ENCODE peak calls at places on chromosomes 1 and 21, in five cellular contexts. E, U, C, J and H are unnamed samples.
A peak's percentile ranks its signal among the peaks of the same experiment; 100 is the strongest.

GRCh38 chr21:31425158-31425557 is 81.1 kb upstream of the TIAM1 start:
- DNase-seq in E (no peak), U (no peak), J (no peak), C (peak; percentile 63), H (no peak)

GRCh38 chr1:47302472-47302871 is 11.5 kb downstream of the STIL start:
- DNase-seq in C (no peak), J (no peak), E (no peak), U (no peak), H (no peak)

GRCh38 chr1:7572654-7573152 is 198.4 kb upstream of the VAMP3 start:
- DNase-seq in E (no peak), U (no peak), J (no peak), C (no peak), H (no peak)

GRCh38 chr1:6519935-6520621 is 28.6 kb upstream of the PLEKHG5 start:
- DNase-seq in C (peak; percentile 91), E (no peak), U (peak; percentile 75), J (no peak), H (peak; percentile 91)

GRCh38 chr1:40919475-40920011 is 57.4 kb upstream of the CITED4 start:
- DNase-seq in E (no peak), J (no peak), C (no peak), U (no peak), H (no peak)

GRCh38 chr1:197140123-197140522 is 6.3 kb downstream of the ASPM start:
- DNase-seq in U (peak; percentile 65), E (no peak), C (no peak), J (peak; percentile 35), H (peak; percentile 10)

GRCh38 chr21:27423073-27423472 is 456.2 kb upstream of the ADAMTS5 start:
- DNase-seq in C (no peak), U (peak; percentile 98), J (no peak), E (no peak), H (peak; percentile 97)

GRCh38 chr1:82388679-82389078 is 587.9 kb downstream of the ADGRL2 start:
- DNase-seq in E (no peak), J (peak; percentile 10), C (no peak), U (peak; percentile 38), H (peak; percentile 15)

GRCh38 chr1:243402868-243403267 is 147.0 kb downstream of the SDCCAG8 start:
- DNase-seq in C (no peak), U (no peak), E (no peak), J (no peak), H (no peak)

GRCh38 chr1:193219391-193219790 is 33.0 kb upstream of the B3GALT2 start:
- DNase-seq in J (no peak), U (no peak), E (no peak), C (no peak), H (no peak)

GRCh38 chr1:23459338-23459757 is 24.6 kb downstream of the ASAP3 start:
- DNase-seq in J (no peak), U (no peak), C (no peak), E (no peak), H (no peak)

GRCh38 chr1:68149110-68149798 is 83.1 kb downstream of the WLS start:
- DNase-seq in C (no peak), J (no peak), E (no peak), U (no peak), H (no peak)

GRCh38 chr1:11649237-11649623 is 5.0 kb downstream of the FBXO2 start:
- DNase-seq in J (no peak), U (no peak), E (no peak), C (no peak), H (no peak)
- H3K4me3 ChIP-seq in J (no peak overlapping the region), U (no peak overlapping the region), E (no peak overlapping the region), C (peak overlapping the region; percentile 26), H (no peak overlapping the region)

GRCh38 chr1:60073605-60074278 is at the start of gene C1orf87:
- DNase-seq in J (no peak), C (peak; percentile 61), E (no peak), U (no peak), H (no peak)
- TF ChIP-seq EZH2 in J (peak; percentile 57), C (no peak), E (no peak), U (no peak), H (no peak)

DNA sequence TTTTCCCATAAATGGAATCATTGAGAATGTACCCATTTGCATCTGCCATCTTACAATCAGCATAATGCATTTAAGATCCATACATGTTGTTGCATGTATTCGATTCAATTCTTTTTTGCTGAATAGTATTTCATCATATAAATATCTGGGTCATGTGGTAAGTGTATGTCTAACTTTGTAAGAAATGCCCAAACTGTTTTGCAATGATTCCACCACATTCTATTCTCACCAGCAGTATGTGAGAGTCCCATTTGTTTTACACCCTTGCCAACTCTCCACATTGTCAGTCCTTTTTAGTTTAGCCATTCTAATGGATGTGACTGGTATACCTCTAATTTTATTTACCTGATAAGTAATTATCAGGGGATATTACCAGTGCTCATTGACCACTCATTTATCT is 115.8 kb upstream of the PBX1 start:
- DNase-seq in J (no peak), C (no peak), U (peak; percentile 36), E (no peak), H (no peak)
- H3K4me3 ChIP-seq in J (no peak overlapping the region), C (no peak overlapping the region), U (no peak overlapping the region), E (no peak overlapping the region), H (no peak overlapping the region)

GRCh38 chr1:36085126-36085525 is 1.2 kb downstream of the TEKT2 start:
- DNase-seq in J (no peak), C (no peak), U (no peak), E (no peak), H (no peak)
- TF ChIP-seq EZH2 in J (no peak), C (no peak), U (no peak), E (no peak), H (no peak)

GRCh38 chr1:19758227-19758830 is 41.4 kb downstream of the TMCO4 start:
- DNase-seq in U (peak; percentile 70), J (no peak), C (peak; percentile 31), E (no peak), H (peak; percentile 95)
- H3K4me3 ChIP-seq in U (no peak overlapping the region), J (no peak overlapping the region), C (no peak overlapping the region), E (no peak overlapping the region), H (peak overlapping the region; percentile 8)

DNA sequence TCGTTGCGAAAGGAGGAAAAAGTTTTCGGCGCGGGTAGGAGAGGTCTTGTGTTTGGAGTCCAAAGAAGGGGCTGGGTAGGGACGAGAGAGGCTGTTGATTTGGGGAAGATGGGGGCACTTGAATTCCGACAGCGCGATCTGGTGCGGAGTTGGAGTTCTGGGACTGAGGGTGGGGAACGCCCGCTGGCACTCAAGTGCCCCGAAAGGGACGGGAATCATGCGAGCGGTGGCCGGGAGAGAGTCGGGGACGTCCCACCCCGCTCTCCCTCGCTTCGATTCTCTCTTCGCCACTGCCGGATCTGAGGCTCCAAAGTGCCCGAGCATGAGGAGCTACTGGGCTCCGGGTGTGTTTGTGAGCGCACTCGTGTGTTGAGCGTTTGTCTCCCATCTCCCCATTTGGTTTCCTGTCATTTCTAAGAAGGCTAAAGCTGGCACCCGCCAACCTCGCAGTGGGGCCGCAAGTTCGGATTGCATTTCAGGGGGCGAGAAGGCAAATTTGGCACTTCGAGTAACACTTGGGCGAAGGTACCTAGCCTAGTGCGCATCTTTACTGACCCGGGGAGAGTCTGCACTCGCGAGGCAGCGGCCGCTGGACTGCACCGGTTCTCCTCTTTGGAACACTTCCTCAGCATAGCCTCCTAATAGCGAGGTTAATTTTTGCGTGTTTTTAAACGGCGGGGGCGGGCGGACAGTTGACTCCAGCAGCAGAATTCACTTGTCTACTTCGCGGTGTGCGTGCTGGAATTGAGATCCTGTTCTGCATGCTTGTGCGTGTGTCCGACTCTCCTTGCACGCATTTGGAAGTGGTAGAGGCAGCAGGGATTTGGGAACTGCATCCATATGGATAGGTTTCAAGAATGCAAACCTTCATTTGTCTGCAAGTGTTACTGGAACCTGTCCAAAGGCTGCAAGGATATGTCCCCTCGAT is 1.2 kb downstream of the CHRM3 start:
- DNase-seq in U (no peak), E (no peak), C (peak; percentile 64), J (no peak), H (no peak)
- TF ChIP-seq EZH2 in U (no peak), E (no peak), C (peak; percentile 54), J (no peak), H (peak; percentile 32)

DNA sequence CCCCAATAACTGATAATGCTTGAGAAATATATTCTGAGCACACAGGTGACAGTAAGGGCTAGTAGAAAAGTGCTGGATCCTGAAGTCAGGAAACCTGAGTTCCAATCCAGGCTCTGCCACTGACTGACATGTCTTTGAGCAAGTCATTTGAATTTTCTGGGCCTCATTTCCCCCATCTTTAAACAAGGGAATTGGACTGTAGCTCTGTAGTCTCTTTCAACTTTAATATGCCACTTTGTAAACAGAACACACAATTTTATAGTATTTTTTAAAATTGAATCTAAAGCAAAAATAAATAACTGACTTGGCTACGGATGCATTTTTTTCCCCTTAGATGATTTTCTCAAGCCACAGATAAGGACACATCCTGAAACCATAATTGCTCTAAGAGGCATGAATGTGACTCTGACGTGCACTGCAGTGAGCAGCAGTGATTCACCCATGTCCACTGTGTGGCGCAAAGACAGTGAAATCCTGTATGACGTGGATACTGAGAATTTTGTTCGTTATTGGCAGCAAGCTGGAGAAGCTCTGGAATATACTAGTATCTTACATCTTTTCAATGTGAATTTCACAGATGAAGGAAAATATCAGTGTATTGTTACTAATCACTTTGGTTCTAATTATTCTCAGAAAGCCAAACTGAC is 37.0 kb downstream of the LRIG2 start:
- DNase-seq in U (peak; percentile 94), E (no peak), C (no peak), J (peak; percentile 49), H (peak; percentile 98)
- H3K4me3 ChIP-seq in U (no peak overlapping the region), E (no peak overlapping the region), C (no peak overlapping the region), J (no peak overlapping the region), H (no peak overlapping the region)

GRCh38 chr1:50970508-50970885 is 452 bp downstream of the CDKN2C start:
- DNase-seq in U (no peak), E (no peak), J (no peak), C (no peak), H (peak; percentile 41)
- TF ChIP-seq EZH2 in U (no peak), E (no peak), J (no peak), C (no peak), H (no peak)

DNA sequence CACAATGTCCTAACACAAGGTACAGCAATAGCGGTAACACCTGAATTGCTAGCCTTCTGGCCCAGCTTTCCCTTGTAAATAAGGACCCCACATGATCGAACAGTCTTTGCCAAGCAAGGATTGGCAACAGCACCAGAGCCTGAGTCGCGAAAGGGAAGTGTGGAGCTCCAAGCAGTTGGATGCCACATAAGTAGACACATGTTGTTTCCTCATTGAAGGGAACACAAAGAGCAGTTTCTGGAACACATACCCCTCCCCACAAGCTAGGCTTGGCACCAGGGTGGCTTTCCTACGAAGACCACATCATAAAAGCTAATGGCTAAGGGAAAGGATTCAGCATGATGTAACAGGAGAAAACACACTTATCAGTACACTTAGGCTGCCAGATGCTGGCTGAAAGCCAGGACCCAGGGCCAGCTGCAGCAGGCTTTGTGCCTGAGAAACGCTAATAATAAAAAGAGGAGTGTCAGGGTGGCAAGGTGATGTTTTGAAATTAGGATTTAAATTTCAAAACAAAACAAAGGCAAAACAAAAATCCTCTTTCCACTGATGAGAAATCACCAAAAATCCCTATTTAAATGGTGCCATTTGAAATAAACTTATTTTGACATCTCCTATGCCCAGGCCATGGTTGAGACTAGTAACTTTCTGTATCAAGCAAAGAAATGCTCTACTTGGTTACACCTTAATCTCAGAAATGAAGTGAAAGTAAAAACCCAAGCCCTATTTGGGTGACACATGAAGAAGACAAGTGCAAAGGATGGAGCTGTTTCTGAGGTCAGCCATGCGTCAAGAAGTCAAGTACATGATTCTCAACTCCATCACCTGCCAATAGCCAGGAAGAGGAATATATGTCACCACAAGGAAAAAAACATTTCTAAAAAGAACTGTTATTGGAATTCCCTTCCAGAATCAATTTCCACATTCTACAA is 11.9 kb upstream of the CPLANE2 start:
- DNase-seq in E (peak; percentile 23), U (peak; percentile 91), J (peak; percentile 99), C (no peak), H (peak; percentile 62)
- H3K4me3 ChIP-seq in E (no peak overlapping the region), U (no peak overlapping the region), J (peak overlapping the region; percentile 45), C (no peak overlapping the region), H (no peak overlapping the region)

GRCh38 chr1:29123871-29124365 is at the start of gene TMEM200B:
- DNase-seq in J (no peak), U (no peak), C (no peak), E (no peak), H (peak; percentile 48)
- TF ChIP-seq EZH2 in J (no peak), U (no peak), C (peak; percentile 42), E (peak; percentile 2), H (no peak)